ENCODE peak calls at places on chromosomes 11 and 22, in seven cellular contexts. One of them, this sample, is unnamed.

GRCh38 chr22:26937213-26937612 is 279.8 kb downstream of the MIAT start:
- DNase-seq in heart right ventricle: no peak
- DNase-seq in Panc1: no peak
- DNase-seq in mammary epithelial cell: no peak
- DNase-seq in GM12878: no peak
- DNase-seq in kidney: no peak
- DNase-seq in pancreas: no peak
- DNase-seq in this sample: no peak

GRCh38 chr11:114075891-114076441 is 16.5 kb downstream of the ZBTB16 start:
- DNase-seq in heart right ventricle: peak; percentile 71
- DNase-seq in Panc1: no peak
- DNase-seq in pancreas: peak; percentile 38
- DNase-seq in GM12878: no peak
- DNase-seq in mammary epithelial cell: no peak
- DNase-seq in kidney: no peak
- DNase-seq in this sample: no peak

GRCh38 chr11:121958978-121959340 is 157.1 kb downstream of the BLID start:
- DNase-seq in mammary epithelial cell: peak; percentile 72
- DNase-seq in kidney: no peak
- DNase-seq in Panc1: no peak
- DNase-seq in GM12878: no peak
- DNase-seq in heart right ventricle: no peak
- DNase-seq in pancreas: no peak
- DNase-seq in this sample: no peak

GRCh38 chr11:12223771-12224536 is 113.6 kb downstream of the MICAL2 start:
- DNase-seq in mammary epithelial cell: peak; percentile 77
- DNase-seq in heart right ventricle: no peak
- DNase-seq in Panc1: no peak
- DNase-seq in pancreas: no peak
- DNase-seq in kidney: no peak
- DNase-seq in GM12878: no peak
- DNase-seq in this sample: peak; percentile 48

GRCh38 chr11:126521196-126521595 is 165.7 kb downstream of the ST3GAL4 start:
- DNase-seq in pancreas: no peak
- DNase-seq in Panc1: no peak
- DNase-seq in mammary epithelial cell: no peak
- DNase-seq in kidney: no peak
- DNase-seq in GM12878: no peak
- DNase-seq in heart right ventricle: no peak
- DNase-seq in this sample: no peak

GRCh38 chr22:27512283-27512761 is 289.2 kb downstream of the MN1 start:
- DNase-seq in heart right ventricle: peak; percentile 90
- DNase-seq in Panc1: no peak
- DNase-seq in pancreas: peak; percentile 70
- DNase-seq in kidney: no peak
- DNase-seq in mammary epithelial cell: peak; percentile 98
- DNase-seq in GM12878: no peak
- DNase-seq in this sample: peak; percentile 68

GRCh38 chr22:49541451-49542230 is 286.0 kb downstream of the BRD1 start:
- DNase-seq in mammary epithelial cell: no peak
- DNase-seq in GM12878: no peak
- DNase-seq in kidney: peak; percentile 61
- DNase-seq in heart right ventricle: no peak
- DNase-seq in pancreas: peak; percentile 27
- DNase-seq in Panc1: no peak
- DNase-seq in this sample: no peak

GRCh38 chr11:86579406-86579731 is 93.0 kb downstream of the ME3 start:
- DNase-seq in Panc1: no peak
- DNase-seq in kidney: no peak
- DNase-seq in mammary epithelial cell: no peak
- DNase-seq in heart right ventricle: no peak
- DNase-seq in GM12878: no peak
- DNase-seq in pancreas: no peak
- DNase-seq in this sample: no peak

GRCh38 chr11:48004456-48004855 is 24.1 kb downstream of the PTPRJ start:
- DNase-seq in pancreas: no peak
- DNase-seq in GM12878: no peak
- DNase-seq in heart right ventricle: no peak
- DNase-seq in kidney: no peak
- DNase-seq in Panc1: no peak
- DNase-seq in mammary epithelial cell: no peak
- DNase-seq in this sample: no peak

DNA sequence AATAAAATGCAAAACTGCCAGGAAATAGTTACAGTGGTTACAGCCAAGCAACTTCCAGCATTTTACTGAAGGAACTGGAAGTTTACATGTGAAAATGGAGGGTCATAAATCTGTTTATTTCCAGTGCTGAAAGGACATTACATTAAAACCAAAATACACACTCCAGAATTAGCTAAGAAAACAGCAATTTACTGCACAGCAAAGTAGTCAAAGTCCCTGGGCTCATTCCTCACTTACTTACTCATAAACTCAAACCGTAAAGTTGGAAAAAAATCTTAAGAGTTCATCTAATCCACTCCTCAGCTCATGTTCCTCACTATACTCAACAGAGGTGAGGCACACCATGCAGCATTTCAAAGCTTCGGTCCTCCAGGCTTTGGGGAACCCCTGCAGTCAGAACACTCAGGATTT is 17.4 kb downstream of the CTSC start:
- DNase-seq in heart right ventricle: no peak
- DNase-seq in mammary epithelial cell: peak; percentile 32
- DNase-seq in GM12878: no peak
- DNase-seq in pancreas: no peak
- DNase-seq in kidney: no peak
- DNase-seq in Panc1: no peak
- DNase-seq in this sample: no peak
- H3K4me1 ChIP-seq in heart right ventricle: no peaks in the 10 kb centered on the region
- H3K4me1 ChIP-seq in mammary epithelial cell: peaks cover 29% of the 10 kb centered on the region
- H3K4me1 ChIP-seq in GM12878: no peaks in the 10 kb centered on the region
- H3K4me1 ChIP-seq in pancreas: peaks cover 26% of the 10 kb centered on the region
- H3K4me1 ChIP-seq in kidney: peaks cover 6% of the 10 kb centered on the region
- H3K4me1 ChIP-seq in Panc1: peaks cover 4% of the 10 kb centered on the region
- H3K4me1 ChIP-seq in this sample: no peaks in the 10 kb centered on the region

GRCh38 chr11:57904369-57904768 is 119.3 kb upstream of the OR9Q1 start:
- DNase-seq in kidney: no peak
- DNase-seq in pancreas: no peak
- DNase-seq in Panc1: no peak
- DNase-seq in heart right ventricle: no peak
- DNase-seq in GM12878: no peak
- DNase-seq in mammary epithelial cell: peak; percentile 27
- DNase-seq in this sample: no peak
- H3K4me3 ChIP-seq in kidney: peak overlapping the region; percentile 44
- H3K4me3 ChIP-seq in pancreas: no peak overlapping the region
- H3K4me3 ChIP-seq in Panc1: no peak overlapping the region
- H3K4me3 ChIP-seq in heart right ventricle: no peak overlapping the region
- H3K4me3 ChIP-seq in GM12878: no peak overlapping the region
- H3K4me3 ChIP-seq in mammary epithelial cell: no peak overlapping the region
- H3K4me3 ChIP-seq in this sample: no peak overlapping the region

DNA sequence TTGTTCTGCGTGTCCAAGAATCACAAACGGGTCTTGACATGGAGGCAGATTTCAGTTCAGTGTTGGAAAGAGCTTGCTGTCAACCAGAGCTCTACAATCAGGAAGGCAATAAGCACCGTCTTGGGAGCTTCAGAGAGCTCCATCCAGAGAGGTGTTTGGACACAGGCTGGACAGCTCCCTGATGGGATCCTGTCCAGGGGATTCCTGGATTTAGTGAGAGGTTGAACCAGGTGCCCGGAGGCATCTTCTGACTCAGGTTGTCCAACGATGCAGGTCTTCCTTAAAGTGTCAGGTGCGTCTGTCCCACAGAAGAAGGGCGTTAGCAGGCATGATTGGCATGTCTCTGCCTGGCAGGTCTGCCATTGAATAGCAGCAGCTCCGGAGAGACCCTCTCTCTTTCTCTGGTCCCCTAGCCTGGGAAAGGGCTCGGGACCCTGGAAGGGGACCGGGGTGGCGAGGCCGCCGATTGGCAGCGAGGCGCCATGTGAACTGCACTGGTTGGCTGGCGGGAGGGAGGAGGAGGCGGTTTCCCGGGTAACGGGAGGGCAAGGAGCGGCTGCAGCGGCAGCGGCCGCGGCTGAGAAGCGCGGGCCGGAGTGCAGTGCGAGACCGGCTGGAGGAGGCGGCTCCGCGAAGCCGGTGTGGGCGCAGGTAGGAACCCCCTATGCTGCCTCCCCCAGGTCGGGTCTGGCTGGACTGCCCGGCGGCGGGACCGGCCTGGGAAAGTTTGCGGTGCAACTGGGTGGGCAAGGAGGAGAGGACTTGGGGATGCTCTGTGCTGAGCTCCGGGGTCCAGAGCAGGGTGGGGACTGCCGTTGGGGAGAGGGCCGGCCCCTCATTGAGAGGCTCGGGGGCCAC is 104.1 kb upstream of the E2F8 start:
- DNase-seq in mammary epithelial cell: peak; percentile 75
- DNase-seq in pancreas: peak; percentile 69
- DNase-seq in heart right ventricle: peak; percentile 34
- DNase-seq in kidney: peak; percentile 86
- DNase-seq in GM12878: no peak
- DNase-seq in Panc1: no peak
- DNase-seq in this sample: no peak
- H3K27ac ChIP-seq in mammary epithelial cell: no peak overlapping the region
- H3K27ac ChIP-seq in pancreas: no peak overlapping the region
- H3K27ac ChIP-seq in heart right ventricle: no peak overlapping the region
- H3K27ac ChIP-seq in kidney: no peak overlapping the region
- H3K27ac ChIP-seq in GM12878: no peak overlapping the region
- H3K27ac ChIP-seq in Panc1: no peak overlapping the region
- H3K27ac ChIP-seq in this sample: peak overlapping the region; percentile 38

DNA sequence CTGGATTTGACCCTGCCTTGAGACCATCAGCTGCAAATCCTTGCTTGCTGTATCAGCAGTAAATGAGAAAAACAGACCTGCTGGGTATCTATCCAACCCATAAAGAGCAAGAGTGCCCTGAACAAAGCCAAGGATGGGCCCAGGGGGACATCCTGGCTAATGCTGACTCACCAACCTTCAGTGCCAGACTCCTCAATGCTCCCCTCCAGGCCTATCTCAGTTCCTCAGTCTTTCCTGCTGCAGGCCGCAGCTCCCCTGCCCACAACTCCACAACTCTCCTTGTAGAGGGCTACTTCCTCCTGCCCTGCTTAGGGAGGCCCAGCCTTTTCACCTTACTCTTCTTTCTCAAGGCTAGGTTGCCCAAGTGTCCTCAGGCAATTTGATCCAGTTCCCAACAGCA is 2.6 kb downstream of the LAMTOR1 start:
- DNase-seq in pancreas: no peak
- DNase-seq in GM12878: no peak
- DNase-seq in mammary epithelial cell: no peak
- DNase-seq in Panc1: no peak
- DNase-seq in kidney: no peak
- DNase-seq in heart right ventricle: no peak
- DNase-seq in this sample: no peak
- H3K4me1 ChIP-seq in pancreas: peaks cover 11% of the 10 kb centered on the region
- H3K4me1 ChIP-seq in GM12878: peaks cover 21% of the 10 kb centered on the region
- H3K4me1 ChIP-seq in mammary epithelial cell: peaks cover 31% of the 10 kb centered on the region
- H3K4me1 ChIP-seq in Panc1: peaks cover 10% of the 10 kb centered on the region
- H3K4me1 ChIP-seq in kidney: peaks cover 23% of the 10 kb centered on the region
- H3K4me1 ChIP-seq in heart right ventricle: peaks cover 51% of the 10 kb centered on the region
- H3K4me1 ChIP-seq in this sample: no peaks in the 10 kb centered on the region

DNA sequence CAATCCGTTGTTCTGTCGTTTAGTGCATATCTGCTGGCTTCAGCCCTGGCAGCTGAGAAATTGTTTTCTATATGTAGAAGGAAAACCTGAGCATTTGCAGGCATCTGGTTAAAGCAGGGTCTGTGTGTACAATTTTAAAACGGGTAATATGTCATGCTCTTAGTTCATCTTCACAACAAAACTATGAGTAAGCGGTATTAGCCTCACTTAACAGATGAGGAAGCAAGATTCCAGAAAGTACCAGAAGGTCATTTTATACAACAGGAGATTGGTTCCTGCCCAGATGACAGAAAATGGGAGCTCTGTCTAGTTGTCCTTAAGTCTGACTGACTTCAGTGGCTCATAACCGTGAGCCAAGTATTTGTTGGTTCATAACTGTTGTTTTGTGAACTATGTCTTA is 1.1 kb downstream of the TIMM10B start:
- DNase-seq in heart right ventricle: no peak
- DNase-seq in Panc1: no peak
- DNase-seq in pancreas: no peak
- DNase-seq in kidney: no peak
- DNase-seq in GM12878: no peak
- DNase-seq in mammary epithelial cell: peak; percentile 20
- DNase-seq in this sample: no peak
- H3K4me3 ChIP-seq in heart right ventricle: peak overlapping the region; percentile 87
- H3K4me3 ChIP-seq in Panc1: peak overlapping the region; percentile 98
- H3K4me3 ChIP-seq in pancreas: no peak overlapping the region
- H3K4me3 ChIP-seq in kidney: peak overlapping the region; percentile 97
- H3K4me3 ChIP-seq in GM12878: peak overlapping the region; percentile 93
- H3K4me3 ChIP-seq in mammary epithelial cell: peak overlapping the region; percentile 67
- H3K4me3 ChIP-seq in this sample: no peak overlapping the region

GRCh38 chr22:42316988-42317387 is 46.5 kb upstream of the TCF20 start:
- DNase-seq in heart right ventricle: no peak
- DNase-seq in GM12878: no peak
- DNase-seq in Panc1: no peak
- DNase-seq in mammary epithelial cell: peak; percentile 74
- DNase-seq in pancreas: no peak
- DNase-seq in kidney: no peak
- DNase-seq in this sample: peak; percentile 41
- H3K27ac ChIP-seq in heart right ventricle: no peak overlapping the region
- H3K27ac ChIP-seq in GM12878: no peak overlapping the region
- H3K27ac ChIP-seq in Panc1: no peak overlapping the region
- H3K27ac ChIP-seq in mammary epithelial cell: peak overlapping the region; percentile 71
- H3K27ac ChIP-seq in pancreas: no peak overlapping the region
- H3K27ac ChIP-seq in kidney: peak overlapping the region; percentile 7
- H3K27ac ChIP-seq in this sample: no peak overlapping the region